ENCODE peak calls at places on chromosomes 13 and 19, in ten cellular contexts. E is activated naive CD4-positive, alpha-beta T cell treated with Interleukin-2 at 50 U/mL for 16 hours; V is ELR; P is activated CD8-positive, alpha-beta memory T cell treated with anti-CD3 and anti-CD28 coated beads for 48 hours; B is stimulated activated CD8-positive, alpha-beta memory T cell treated with anti-CD3 and anti-CD28 coated beads, Interleukin-12 subunit alpha, Interleukin-12 subunit beta, amount 100 ng/mL, for 1 hour; M is brain pericyte; N is renal cortical epithelial cell; Y is T-cell; Z is left lung; K is NCI-H1417. H is an unnamed sample.

GRCh38 chr19:42352216-42352892 is 26.9 kb downstream of the MEGF8 start:
- DNase-seq in E (no peak), V (peak), P (no peak), B (no peak), M (no peak), N (peak), Y (no peak), Z (no peak), K (peak), H (peak)

GRCh38 chr19:53808710-53809125 is 15.4 kb downstream of the NLRP12 start:
- DNase-seq in E (no peak), V (peak), P (no peak), B (no peak), M (no peak), N (no peak), Y (no peak), Z (no peak), K (no peak), H (no peak)

GRCh38 chr19:47778954-47779351 is 450 bp downstream of the SELENOW start:
- DNase-seq in E (peak), V (peak), P (no peak), B (no peak), M (no peak), N (no peak), Y (no peak), Z (peak), K (peak), H (no peak)

GRCh38 chr19:5974721-5975387 is 3.1 kb downstream of the RANBP3 start:
- DNase-seq in E (peak), V (no peak), P (no peak), B (no peak), M (no peak), N (no peak), Y (peak), Z (peak), K (no peak), H (no peak)

GRCh38 chr19:512548-513365 is 5.5 kb downstream of the TPGS1 start:
- DNase-seq in E (no peak), V (no peak), P (no peak), B (no peak), M (no peak), N (no peak), Y (no peak), Z (no peak), K (peak), H (no peak)

GRCh38 chr13:24854311-24854710 is 90.3 kb downstream of the RNF17 start:
- DNase-seq in E (no peak), V (no peak), P (no peak), B (no peak), M (no peak), N (no peak), Y (no peak), Z (no peak), K (no peak), H (no peak)

GRCh38 chr19:18833849-18834643 is 2.3 kb downstream of the UPF1 start:
- DNase-seq in E (peak), V (peak), P (no peak), B (no peak), M (no peak), N (peak), Y (no peak), Z (no peak), K (peak), H (no peak)

GRCh38 chr19:1251503-1252220 is 3.3 kb downstream of the MIDN start:
- DNase-seq in E (peak), V (peak), P (no peak), B (no peak), M (no peak), N (no peak), Y (peak), Z (peak), K (peak), H (no peak)

GRCh38 chr19:45772130-45772880 is 3.3 kb upstream of the SIX5 start:
- DNase-seq in E (no peak), V (no peak), P (no peak), B (no peak), M (no peak), N (no peak), Y (no peak), Z (no peak), K (no peak), H (no peak)

GRCh38 chr13:96898855-96899254 is 95.4 kb downstream of the OXGR1 start:
- DNase-seq in E (no peak), V (no peak), P (no peak), B (no peak), M (no peak), N (no peak), Y (no peak), Z (no peak), K (no peak), H (no peak)

GRCh38 chr19:4577020-4577782 is 17.7 kb upstream of the SEMA6B start:
- DNase-seq in E (no peak), V (peak), P (no peak), B (no peak), M (no peak), N (no peak), Y (no peak), Z (no peak), K (no peak), H (no peak)

GRCh38 chr19:52216401-52216800 is 26.5 kb downstream of the PPP2R1A start:
- DNase-seq in E (no peak), V (no peak), P (no peak), B (no peak), M (no peak), N (no peak), Y (no peak), Z (no peak), K (no peak), H (no peak)

GRCh38 chr13:84844473-84844872 is 954.7 kb downstream of the SLITRK6 start:
- DNase-seq in E (no peak), V (peak), P (no peak), B (no peak), M (no peak), N (peak), Y (no peak), Z (no peak), K (no peak), H (no peak)

GRCh38 chr13:74794582-74794981 is 660.4 kb upstream of the KLF12 start:
- DNase-seq in E (no peak), V (no peak), P (no peak), B (no peak), M (peak), N (no peak), Y (no peak), Z (no peak), K (no peak), H (no peak)

GRCh38 chr13:30305456-30305855 is 1.9 kb downstream of the KATNAL1 start:
- DNase-seq in E (no peak), V (no peak), P (no peak), B (no peak), M (no peak), N (no peak), Y (no peak), Z (no peak), K (no peak), H (no peak)

GRCh38 chr19:6229216-6229913 is 50.4 kb downstream of the MLLT1 start:
- DNase-seq in E (no peak), V (no peak), P (no peak), B (no peak), M (no peak), N (no peak), Y (no peak), Z (no peak), K (no peak), H (peak)

GRCh38 chr19:47142779-47143178 is 12.1 kb downstream of the SAE1 start:
- DNase-seq in E (no peak), V (no peak), P (no peak), B (no peak), M (no peak), N (no peak), Y (no peak), Z (no peak), K (no peak), H (no peak)

GRCh38 chr19:14432817-14433453 is at the start of gene PKN1:
- DNase-seq in E (peak), V (peak), P (no peak), B (no peak), M (no peak), N (no peak), Y (no peak), Z (peak), K (peak), H (peak)

GRCh38 chr19:3710265-3710812 is 2.2 kb downstream of the TJP3 start:
- DNase-seq in E (no peak), V (no peak), P (no peak), B (no peak), M (no peak), N (peak), Y (no peak), Z (peak), K (peak), H (no peak)

GRCh38 chr13:68715651-68716050 is 1392.0 kb upstream of the ATXN8OS start:
- DNase-seq in E (no peak), V (peak), P (no peak), B (no peak), M (no peak), N (no peak), Y (no peak), Z (no peak), K (no peak), H (no peak)

H was measured in GM12891.